ENCODE peak calls at places on chromosomes 7 and 10, in eight cellular contexts. V is AG04449; O is stimulated activated CD8-positive, alpha-beta memory T cell treated with anti-CD3 and anti-CD28 coated beads, Interleukin-15, amount 100 ng/mL, for 4 hours; A is brain pericyte; B is activated CD8-positive, alpha-beta T cell treated with anti-CD3 and anti-CD28 coated beads for 36 hours; U is small intestine; S is foreskin fibroblast; M is aorta. E is an unnamed sample.

GRCh38 chr7:119439192-119439591 is 833.8 kb upstream of the KCND2 start:
- DNase-seq in V (no peak), O (no peak), A (no peak), B (no peak), U (no peak), S (no peak), M (no peak), E (no peak)

GRCh38 chr7:33904680-33905388 is 505 bp upstream of the BMPER start:
- DNase-seq in V (no peak), O (no peak), A (no peak), B (peak; percentile 17), U (no peak), S (peak; percentile 68), M (peak; percentile 83), E (no peak)

GRCh38 chr10:119211176-119211575 is 3.8 kb downstream of the GRK5 start:
- DNase-seq in V (peak; percentile 66), O (no peak), A (no peak), B (no peak), U (no peak), S (no peak), M (no peak), E (no peak)

GRCh38 chr10:113041324-113041723 is 91.3 kb downstream of the TCF7L2 start:
- DNase-seq in V (no peak), O (no peak), A (no peak), B (no peak), U (no peak), S (no peak), M (no peak), E (no peak)

GRCh38 chr10:111598433-111599059 is 521.7 kb downstream of the ADRA2A start:
- DNase-seq in V (peak; percentile 16), O (no peak), A (no peak), B (peak; percentile 58), U (peak; percentile 62), S (no peak), M (no peak), E (peak; percentile 36)

GRCh38 chr10:121900443-121901174 is 27.2 kb downstream of the ATE1 start:
- DNase-seq in V (peak; percentile 19), O (no peak), A (peak; percentile 24), B (peak; percentile 5), U (peak; percentile 74), S (peak; percentile 57), M (no peak), E (peak; percentile 58)

GRCh38 chr10:74821501-74821900 is 4.9 kb upstream of the KAT6B start:
- DNase-seq in V (no peak), O (no peak), A (no peak), B (no peak), U (peak; percentile 31), S (no peak), M (no peak), E (no peak)

GRCh38 chr10:64468219-64468618 is 947.0 kb downstream of the REEP3 start:
- DNase-seq in V (no peak), O (no peak), A (no peak), B (no peak), U (no peak), S (no peak), M (no peak), E (no peak)

GRCh38 chr7:2729893-2730716 is 42.1 kb downstream of the AMZ1 start:
- DNase-seq in V (no peak), O (no peak), A (no peak), B (peak; percentile 0), U (no peak), S (no peak), M (peak; percentile 68), E (no peak)

GRCh38 chr10:11336703-11337102 is 274.7 kb downstream of the USP6NL start:
- DNase-seq in V (no peak), O (no peak), A (no peak), B (no peak), U (no peak), S (peak; percentile 23), M (no peak), E (no peak)

GRCh38 chr7:44962483-44963251 is 16.1 kb downstream of the MYO1G start:
- DNase-seq in V (no peak), O (no peak), A (no peak), B (peak; percentile 28), U (no peak), S (no peak), M (peak; percentile 83), E (no peak)

GRCh38 chr7:23863209-23863798 is 153.3 kb downstream of the STK31 start:
- DNase-seq in V (no peak), O (no peak), A (no peak), B (peak; percentile 46), U (peak; percentile 29), S (peak; percentile 17), M (no peak), E (no peak)

GRCh38 chr7:137820677-137821420 is 25.9 kb downstream of the DGKI start:
- DNase-seq in V (peak; percentile 47), O (no peak), A (no peak), B (no peak), U (no peak), S (peak; percentile 49), M (peak; percentile 90), E (peak; percentile 20)

GRCh38 chr7:26189697-26190096 is 10.8 kb downstream of the HNRNPA2B1 start:
- DNase-seq in V (no peak), O (no peak), A (no peak), B (no peak), U (no peak), S (no peak), M (no peak), E (no peak)

GRCh38 chr7:45162943-45163691 is 5.5 kb downstream of the RAMP3 start:
- DNase-seq in V (no peak), O (no peak), A (no peak), B (no peak), U (no peak), S (no peak), M (peak; percentile 51), E (no peak)

GRCh38 chr7:130961128-130961601 is 227.2 kb upstream of the KLF14 start:
- DNase-seq in V (peak; percentile 57), O (peak; percentile 66), A (no peak), B (peak; percentile 91), U (peak; percentile 63), S (no peak), M (no peak), E (no peak)

GRCh38 chr7:9453521-9453920 is 1020.1 kb downstream of the NXPH1 start:
- DNase-seq in V (no peak), O (no peak), A (no peak), B (no peak), U (no peak), S (no peak), M (no peak), E (no peak)

GRCh38 chr7:40058636-40059035 is 75.8 kb downstream of the MPLKIP start:
- DNase-seq in V (no peak), O (no peak), A (no peak), B (no peak), U (no peak), S (no peak), M (no peak), E (no peak)

GRCh38 chr10:26217396-26218105 is 977 bp downstream of the GAD2 start:
- DNase-seq in V (no peak), O (no peak), A (no peak), B (peak; percentile 7), U (no peak), S (no peak), M (no peak), E (no peak)

GRCh38 chr7:122072272-122072671 is 71.8 kb downstream of the AASS start:
- DNase-seq in V (no peak), O (no peak), A (no peak), B (no peak), U (no peak), S (no peak), M (no peak), E (no peak)

GRCh38 chr10:119726291-119727261 is 726 bp downstream of the INPP5F start:
- DNase-seq in V (no peak), O (no peak), A (no peak), B (peak; percentile 32), U (peak; percentile 42), S (no peak), M (peak; percentile 85), E (peak; percentile 11)

GRCh38 chr7:129169171-129169643 is 19.2 kb upstream of the SMO start:
- DNase-seq in V (no peak), O (no peak), A (no peak), B (peak; percentile 65), U (peak; percentile 21), S (no peak), M (peak; percentile 84), E (peak; percentile 37)

GRCh38 chr7:134995239-134996096 is 9.2 kb downstream of the AGBL3 start:
- DNase-seq in V (no peak), O (no peak), A (no peak), B (peak; percentile 54), U (peak; percentile 22), S (no peak), M (no peak), E (no peak)

GRCh38 chr7:36657031-36657660 is 67.1 kb downstream of the AOAH start:
- DNase-seq in V (no peak), O (no peak), A (no peak), B (no peak), U (no peak), S (no peak), M (no peak), E (no peak)

GRCh38 chr10:103449208-103450144 is 2.7 kb downstream of the CALHM2 start:
- DNase-seq in V (no peak), O (no peak), A (no peak), B (no peak), U (no peak), S (no peak), M (no peak), E (no peak)

GRCh38 chr10:34587002-34587740 is 227.9 kb downstream of the PARD3 start:
- DNase-seq in V (no peak), O (no peak), A (no peak), B (no peak), U (no peak), S (no peak), M (no peak), E (no peak)

GRCh38 chr7:44382459-44383300 is 57.3 kb upstream of the CAMK2B start:
- DNase-seq in V (no peak), O (no peak), A (no peak), B (no peak), U (no peak), S (no peak), M (no peak), E (no peak)

GRCh38 chr10:7102084-7102483 is 308.8 kb downstream of the SFMBT2 start:
- DNase-seq in V (no peak), O (no peak), A (no peak), B (no peak), U (no peak), S (no peak), M (no peak), E (peak; percentile 25)

GRCh38 chr10:76311752-76312699 is 880.6 kb downstream of the LRMDA start:
- DNase-seq in V (no peak), O (no peak), A (no peak), B (peak; percentile 14), U (peak; percentile 48), S (no peak), M (no peak), E (no peak)